ENCODE peak calls at places on chromosomes 11 and 22, in nine cellular contexts. R is Caco-2, D is fibroblast of lung, S is left lung, J is psoas muscle, C is kidney epithelial cell, L is PC-9, U is adrenal gland, W is tibial nerve. F is an unnamed sample. For H3K27me3, the result is how much of the 10 kb centered on the place peaks cover.

GRCh38 chr22:48441553-48441850 is 1386.2 kb downstream of the BRD1 start:
- DNase-seq in C (no peak), W (no peak), L (no peak), J (no peak), S (no peak), R (no peak), U (no peak), D (no peak), F (no peak)

GRCh38 chr11:94791216-94791889 is 23.2 kb downstream of the AMOTL1 start:
- DNase-seq in U (no peak), L (no peak), D (peak), W (no peak), R (no peak), J (no peak), S (no peak), C (no peak), F (no peak)

GRCh38 chr11:104891135-104891534 is 7.1 kb downstream of the CASP12 start:
- DNase-seq in R (no peak), J (no peak), S (no peak), U (no peak), W (no peak), D (peak), L (no peak), C (no peak), F (no peak)

GRCh38 chr22:16783930-16784354 is 41.3 kb downstream of the XKR3 start:
- DNase-seq in L (no peak), D (no peak), J (no peak), R (peak), U (no peak), S (no peak), W (no peak), C (no peak), F (no peak)

GRCh38 chr22:17120281-17120680 is 879 bp downstream of the TMEM121B start:
- DNase-seq in L (no peak), C (no peak), J (peak), D (peak), S (peak), U (peak), W (no peak), R (peak), F (peak)

GRCh38 chr11:86805873-86806310 is 5.5 kb downstream of the PRSS23 start:
- DNase-seq in C (no peak), R (no peak), S (no peak), J (no peak), U (no peak), W (no peak), D (no peak), L (no peak), F (no peak)

GRCh38 chr11:96272542-96273306 is 70.3 kb downstream of the MAML2 start:
- DNase-seq in U (no peak), S (no peak), J (no peak), R (peak), L (peak), C (no peak), D (peak), W (no peak), F (peak)

GRCh38 chr22:17104336-17104935 is 16.7 kb downstream of the TMEM121B start:
- DNase-seq in L (no peak), D (no peak), R (no peak), C (no peak), S (no peak), W (no peak), J (no peak), U (no peak), F (no peak)

GRCh38 chr11:71498091-71498490 is 29.0 kb upstream of the KRTAP5-7 start:
- DNase-seq in L (no peak), W (no peak), J (no peak), S (no peak), D (no peak), R (no peak), U (no peak), C (no peak), F (no peak)

GRCh38 chr11:58059011-58059358 is 28.2 kb downstream of the OR6Q1 start:
- DNase-seq in L (no peak), R (peak), W (no peak), U (no peak), J (no peak), D (peak), C (no peak), S (no peak), F (peak)

GRCh38 chr11:94150704-94151103 is 22.1 kb downstream of the PANX1 start:
- DNase-seq in R (no peak), S (no peak), W (no peak), C (no peak), U (no peak), J (no peak), L (no peak), D (no peak), F (no peak)

GRCh38 chr11:95142431-95142830 is 52.8 kb downstream of the ENDOD1 start:
- DNase-seq in L (no peak), R (no peak), J (no peak), D (no peak), C (no peak), U (no peak), W (no peak), S (no peak), F (no peak)

GRCh38 chr11:128619540-128620305 is 32.4 kb upstream of the ETS1 start:
- DNase-seq in L (no peak), S (no peak), C (no peak), J (no peak), W (no peak), R (no peak), D (no peak), U (no peak), F (no peak)

GRCh38 chr11:118311518-118311917 is 7.0 kb downstream of the CD3E start:
- DNase-seq in D (no peak), L (no peak), C (no peak), J (no peak), U (no peak), W (no peak), R (no peak), S (no peak), F (no peak)

GRCh38 chr11:1340111-1340510 is 30.7 kb upstream of the TOLLIP start:
- DNase-seq in D (no peak), W (no peak), R (no peak), L (no peak), J (no peak), U (no peak), S (no peak), C (no peak), F (no peak)

GRCh38 chr11:30291331-30291730 is 31.6 kb upstream of the ARL14EP start:
- DNase-seq in S (no peak), J (no peak), C (no peak), R (no peak), U (no peak), L (no peak), D (no peak), W (no peak), F (no peak)

GRCh38 chr22:41982886-41983285 is 13.6 kb downstream of the SEPTIN3 start:
- DNase-seq in L (no peak), R (no peak), W (no peak), D (no peak), U (no peak), S (no peak), J (no peak), C (no peak), F (no peak)

GRCh38 chr11:122440783-122441701 is 214.5 kb upstream of the UBASH3B start:
- DNase-seq in C (no peak), W (peak), D (peak), J (peak), U (peak), S (no peak), R (no peak), L (no peak), F (peak)

DNA sequence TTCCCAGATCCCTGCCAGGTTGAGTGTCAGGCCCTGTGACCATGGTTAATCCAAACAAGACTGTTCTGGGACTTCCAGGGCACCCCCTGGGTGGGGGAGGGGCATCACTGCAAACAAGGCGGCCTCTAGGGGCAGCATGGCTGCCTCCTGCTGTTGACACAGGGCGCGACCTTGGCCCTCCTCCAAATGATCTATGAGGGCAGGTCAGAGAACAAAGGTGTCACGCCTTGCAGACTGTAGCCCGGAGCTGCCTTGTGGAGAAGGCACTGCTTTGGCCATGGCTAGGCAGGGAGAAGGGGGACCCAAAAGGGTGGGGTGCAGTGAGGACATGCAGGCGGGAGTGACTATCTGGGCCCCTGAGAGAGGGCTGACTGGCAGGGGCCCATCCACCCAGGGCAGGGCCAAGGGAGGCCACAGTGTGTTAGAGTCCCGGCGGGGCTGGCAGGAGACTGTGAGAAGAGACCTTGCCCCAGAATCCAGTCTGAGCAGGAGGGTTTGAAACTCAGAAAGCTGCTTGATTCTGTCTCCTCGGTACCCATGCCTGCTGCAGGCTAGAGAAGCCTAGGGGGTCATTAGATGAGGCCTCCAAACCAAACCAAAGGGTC is 35.6 kb downstream of the KCNC1 start:
- DNase-seq in D (no peak), C (no peak), R (peak), S (no peak), J (no peak), W (no peak), U (peak), L (no peak), F (peak)
- TF ChIP-seq CTCF in D (no peak), C (peak), R (peak), S (no peak), J (peak), W (no peak), U (no peak), L (no peak), F (peak)

GRCh38 chr11:132125855-132126841 is 755.7 kb downstream of the NTM start:
- DNase-seq in C (no peak), W (no peak), D (peak), S (no peak), L (no peak), R (no peak), U (peak), J (peak), F (peak)
- H3K4me3 ChIP-seq in C (peak), W (peak), D (peak), S (no peak), L (no peak), R (no peak), U (peak), J (peak), F (no peak)

GRCh38 chr22:19769393-19769715 is 8.8 kb downstream of the TBX1 start:
- DNase-seq in J (no peak), L (no peak), S (no peak), U (no peak), C (no peak), R (no peak), W (no peak), D (no peak), F (no peak)
- H3K27me3 ChIP-seq in J (under half), L (under half), S (half or more), U (half or more), C (half or more), R (under half), W (half or more), D (half or more), F (half or more)

DNA sequence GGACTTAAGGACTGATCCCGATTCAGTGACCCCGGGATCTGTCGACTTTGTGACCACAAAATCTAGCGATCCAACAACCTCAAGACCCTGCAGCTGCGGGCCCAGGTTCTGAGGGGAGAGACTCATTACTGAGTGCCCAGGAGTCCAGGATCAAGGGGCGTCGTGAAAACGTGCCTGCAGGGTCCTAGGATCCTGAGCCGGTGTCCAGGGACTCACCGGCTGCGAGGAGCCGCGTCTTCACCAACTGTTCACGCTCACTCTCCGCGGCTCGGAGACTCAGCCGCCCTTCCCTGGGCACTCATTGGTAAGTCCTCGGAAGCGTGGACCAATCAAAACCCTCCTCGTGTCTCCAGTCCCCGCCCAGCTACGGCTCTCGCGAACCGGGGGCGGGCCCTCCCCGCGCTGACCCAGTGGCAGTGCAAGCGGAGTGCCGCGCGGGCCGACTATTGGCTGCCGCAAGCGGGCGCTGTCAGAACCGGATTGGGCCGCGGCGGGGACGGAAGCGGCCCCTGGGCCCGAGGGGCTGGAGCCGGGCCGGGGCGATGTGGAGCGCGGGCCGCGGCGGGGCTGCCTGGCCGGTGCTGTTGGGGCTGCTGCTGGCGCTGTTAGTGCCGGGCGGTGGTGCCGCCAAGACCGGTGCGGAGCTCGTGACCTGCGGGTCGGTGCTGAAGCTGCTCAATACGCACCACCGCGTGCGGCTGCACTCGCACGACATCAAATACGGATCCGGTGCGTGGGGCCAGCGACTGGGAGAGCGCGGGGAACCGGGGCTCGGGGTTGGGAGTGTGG is at the start of gene SDF2L1:
- DNase-seq in J (peak), W (peak), U (peak), L (peak), R (peak), C (peak), S (peak), D (peak), F (peak)
- TF ChIP-seq CTCF in J (no peak), W (peak), U (no peak), L (peak), R (no peak), C (no peak), S (no peak), D (no peak), F (no peak)

GRCh38 chr22:32354360-32355351 is 3.0 kb upstream of the RFPL3 start:
- DNase-seq in J (no peak), U (no peak), W (no peak), R (no peak), D (peak), S (no peak), C (no peak), L (peak), F (peak)
- H3K4me3 ChIP-seq in J (no peak), U (peak), W (no peak), R (no peak), D (no peak), S (no peak), C (no peak), L (no peak), F (no peak)

GRCh38 chr22:38843716-38844660 is at the start of gene NPTXR:
- DNase-seq in J (peak), D (peak), C (no peak), L (no peak), U (peak), R (peak), W (no peak), S (no peak), F (peak)
- H3K27me3 ChIP-seq in J (under half), D (under half), C (under half), L (under half), U (under half), R (under half), W (under half), S (under half), F (half or more)

DNA sequence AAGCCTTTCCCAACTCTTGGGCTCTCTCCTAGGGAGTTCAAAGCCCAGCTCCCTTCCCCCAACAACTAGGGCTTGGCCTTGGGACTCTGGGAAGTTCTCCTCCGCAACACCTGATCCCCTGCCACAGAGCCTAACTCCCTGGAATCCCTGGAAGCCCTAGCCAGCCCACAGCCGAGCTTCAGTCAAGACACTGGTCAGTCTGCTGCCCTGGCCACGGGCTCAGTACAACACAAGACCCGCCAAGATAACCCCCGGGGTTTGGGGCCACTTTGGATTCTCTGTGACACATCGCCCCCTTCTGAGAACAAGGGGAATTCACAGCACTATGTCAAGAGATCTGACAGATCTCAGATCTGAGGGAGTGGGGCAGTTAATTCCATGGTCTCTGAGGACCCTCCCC is 58.3 kb downstream of the SLC22A12 start:
- DNase-seq in R (peak), C (no peak), D (no peak), L (no peak), S (no peak), W (no peak), U (no peak), J (no peak), F (peak)
- TF ChIP-seq CTCF in R (peak), C (peak), D (peak), L (peak), S (no peak), W (no peak), U (no peak), J (peak), F (peak)

GRCh38 chr11:72720806-72721205 is 31.4 kb downstream of the ARAP1 start:
- DNase-seq in U (no peak), D (no peak), R (no peak), L (no peak), W (no peak), J (no peak), C (no peak), S (no peak), F (no peak)
- H3K4me3 ChIP-seq in U (peak), D (peak), R (no peak), L (peak), W (peak), J (peak), C (peak), S (peak), F (no peak)

F was measured in cardiac muscle cell.